ENCODE peak calls at places on chromosomes 3 and 15, in six cellular contexts. E is CD8-positive, alpha-beta memory T cell; J is stimulated activated CD8-positive, alpha-beta memory T cell treated with anti-CD3 and anti-CD28 coated beads, Interleukin-7, amount 100 ng/mL, for 1 hour; I is CD4-positive, alpha-beta T cell; W is AG08395; Z is heart left ventricle. P is an unnamed sample.

GRCh38 chr3:9078561-9079240 is 115.4 kb upstream of the RAD18 start:
- DNase-seq in E (no peak), J (no peak), I (no peak), W (no peak), Z (no peak), P (no peak)

GRCh38 chr15:39581501-39582285 is 814 bp downstream of the THBS1 start:
- DNase-seq in E (no peak), J (no peak), I (no peak), W (no peak), Z (peak; percentile 79), P (no peak)

GRCh38 chr3:133469140-133469731 is 69.4 kb downstream of the BFSP2 start:
- DNase-seq in E (no peak), J (no peak), I (no peak), W (no peak), Z (peak; percentile 54), P (no peak)

GRCh38 chr3:181700168-181701087 is 11.3 kb upstream of the SOX2 start:
- DNase-seq in E (peak; percentile 26), J (no peak), I (peak; percentile 27), W (peak; percentile 66), Z (no peak), P (peak; percentile 17)

GRCh38 chr3:43531835-43532234 is 90.0 kb downstream of the ANO10 start:
- DNase-seq in E (no peak), J (no peak), I (no peak), W (peak; percentile 82), Z (no peak), P (no peak)

GRCh38 chr3:264394-265156 is 68.0 kb downstream of the CHL1 start:
- DNase-seq in E (no peak), J (no peak), I (no peak), W (peak; percentile 5), Z (no peak), P (no peak)

GRCh38 chr3:149128856-149129255 is 582 bp upstream of the HPS3 start:
- DNase-seq in E (no peak), J (no peak), I (no peak), W (no peak), Z (no peak), P (no peak)

GRCh38 chr3:12461097-12461649 is 23.1 kb upstream of the TSEN2 start:
- DNase-seq in E (no peak), J (no peak), I (no peak), W (no peak), Z (no peak), P (no peak)

GRCh38 chr15:67930720-67931119 is 90.9 kb upstream of the RNU6-1 start:
- DNase-seq in E (no peak), J (no peak), I (no peak), W (no peak), Z (no peak), P (no peak)

GRCh38 chr15:47991376-47991775 is 129.4 kb upstream of the SLC24A5 start:
- DNase-seq in E (no peak), J (no peak), I (no peak), W (peak; percentile 22), Z (no peak), P (no peak)

GRCh38 chr3:140153736-140154135 is 218.8 kb downstream of the CLSTN2 start:
- DNase-seq in E (no peak), J (no peak), I (no peak), W (no peak), Z (no peak), P (no peak)

GRCh38 chr3:38662544-38662943 is 13.1 kb upstream of the SCN5A start:
- DNase-seq in E (no peak), J (no peak), I (no peak), W (no peak), Z (no peak), P (no peak)

GRCh38 chr15:96442076-96442475 is 111.6 kb downstream of the NR2F2 start:
- DNase-seq in E (no peak), J (no peak), I (no peak), W (no peak), Z (no peak), P (no peak)

GRCh38 chr15:40279437-40280141 is 3.3 kb downstream of the ANKRD63 start:
- DNase-seq in E (peak; percentile 49), J (peak; percentile 51), I (peak; percentile 59), W (peak; percentile 80), Z (peak; percentile 90), P (peak; percentile 54)

GRCh38 chr3:29693863-29694262 is 413.0 kb downstream of the RBMS3 start:
- DNase-seq in E (no peak), J (no peak), I (no peak), W (peak; percentile 79), Z (no peak), P (no peak)

GRCh38 chr3:14561051-14561634 is 21.0 kb upstream of the GRIP2 start:
- DNase-seq in E (no peak), J (no peak), I (no peak), W (peak; percentile 74), Z (no peak), P (no peak)

GRCh38 chr15:89504166-89504565 is 7.8 kb upstream of the RHCG start:
- DNase-seq in E (no peak), J (no peak), I (no peak), W (no peak), Z (no peak), P (no peak)

GRCh38 chr15:81011593-81011992 is 10.9 kb downstream of the TLNRD1 start:
- DNase-seq in E (no peak), J (no peak), I (no peak), W (peak; percentile 33), Z (no peak), P (no peak)

GRCh38 chr15:65369148-65369547 is 8.7 kb downstream of the IGDCC3 start:
- DNase-seq in E (no peak), J (no peak), I (no peak), W (no peak), Z (no peak), P (no peak)

GRCh38 chr15:46617507-46617906 is 982.7 kb downstream of the SQOR start:
- DNase-seq in E (no peak), J (no peak), I (no peak), W (no peak), Z (no peak), P (no peak)

GRCh38 chr3:278300-279064 is 81.9 kb downstream of the CHL1 start:
- DNase-seq in E (no peak), J (no peak), I (peak; percentile 0), W (no peak), Z (no peak), P (no peak)

GRCh38 chr3:31041161-31041978 is 146.9 kb upstream of the GADL1 start:
- DNase-seq in E (no peak), J (no peak), I (no peak), W (peak; percentile 89), Z (no peak), P (no peak)

GRCh38 chr15:28094732-28095521 is 4.2 kb downstream of the OCA2 start:
- DNase-seq in E (no peak), J (no peak), I (peak; percentile 36), W (no peak), Z (no peak), P (no peak)

GRCh38 chr3:152046280-152046679 is 172.8 kb downstream of the SUCNR1 start:
- DNase-seq in E (no peak), J (no peak), I (no peak), W (no peak), Z (no peak), P (no peak)

GRCh38 chr15:80942746-80943565 is 46.7 kb downstream of the MESD start:
- DNase-seq in E (no peak), J (no peak), I (no peak), W (no peak), Z (no peak), P (no peak)

GRCh38 chr3:58691997-58692396 is 25.4 kb upstream of the FAM3D start:
- DNase-seq in E (no peak), J (no peak), I (no peak), W (no peak), Z (no peak), P (no peak)

GRCh38 chr3:105118905-105119304 is 247.8 kb upstream of the ALCAM start:
- DNase-seq in E (no peak), J (no peak), I (no peak), W (no peak), Z (no peak), P (no peak)

GRCh38 chr3:45595364-45596154 is 1.0 kb downstream of the LIMD1 start:
- DNase-seq in E (no peak), J (no peak), I (no peak), W (no peak), Z (peak; percentile 77), P (no peak)

GRCh38 chr3:174869448-174869847 is 10.3 kb downstream of the NAALADL2 start:
- DNase-seq in E (no peak), J (no peak), I (no peak), W (no peak), Z (no peak), P (no peak)

P was measured in T-cell.